ENCODE peak calls at places on chromosomes 16 and 17, in five cellular contexts. M, S, R, G and E are unnamed samples. For H3K36me3, the result is how much of the 10 kb centered on the place peaks cover.

GRCh38 chr16:67993207-67994036 is 5.9 kb downstream of the DPEP2 start:
- DNase-seq in M (peak), S (peak), R (peak), G (no peak), E (peak)

GRCh38 chr17:82683534-82683933 is 15.0 kb downstream of the RAB40B start:
- DNase-seq in M (no peak), S (no peak), R (no peak), G (no peak), E (no peak)

GRCh38 chr17:79785017-79785899 is 7.3 kb downstream of the CBX2 start:
- DNase-seq in M (no peak), S (no peak), R (no peak), G (no peak), E (no peak)

GRCh38 chr17:49315974-49316570 is 46.0 kb downstream of the ZNF652 start:
- DNase-seq in M (no peak), S (no peak), R (no peak), G (no peak), E (no peak)

GRCh38 chr16:66471696-66472393 is 44.8 kb downstream of the BEAN1 start:
- DNase-seq in M (no peak), S (no peak), R (no peak), G (no peak), E (no peak)

GRCh38 chr16:67828651-67829050 is 13.5 kb upstream of the THAP11 start:
- DNase-seq in M (no peak), S (no peak), R (no peak), G (no peak), E (no peak)

GRCh38 chr16:66851166-66851964 is 7.2 kb downstream of the CA7 start:
- DNase-seq in M (no peak), S (no peak), R (no peak), G (no peak), E (no peak)

GRCh38 chr17:11240041-11240801 is 792 bp upstream of the SHISA6 start:
- DNase-seq in M (no peak), S (no peak), R (no peak), G (no peak), E (no peak)

GRCh38 chr16:19844945-19845641 is 39.6 kb downstream of the GPRC5B start:
- DNase-seq in M (no peak), S (peak), R (no peak), G (peak), E (no peak)

GRCh38 chr16:72876221-72876620 is 171.7 kb downstream of the ZFHX3 start:
- DNase-seq in M (no peak), S (peak), R (no peak), G (peak), E (no peak)

GRCh38 chr17:9037741-9038140 is 16.4 kb downstream of the NTN1 start:
- DNase-seq in M (no peak), S (no peak), R (no peak), G (no peak), E (no peak)

GRCh38 chr17:79000396-79001189 is 9.0 kb downstream of the CANT1 start:
- DNase-seq in M (no peak), S (no peak), R (no peak), G (no peak), E (no peak)

GRCh38 chr17:45889579-45889978 is 4.8 kb upstream of the MAPT start:
- DNase-seq in M (no peak), S (no peak), R (no peak), G (no peak), E (no peak)

GRCh38 chr16:1708768-1709180 is 2.8 kb downstream of the MAPK8IP3 start:
- DNase-seq in M (no peak), S (peak), R (no peak), G (no peak), E (no peak)

GRCh38 chr17:82645516-82645915 is 2.7 kb downstream of the WDR45B start:
- DNase-seq in M (no peak), S (no peak), R (no peak), G (no peak), E (no peak)

GRCh38 chr16:5560084-5560483 is 462.5 kb upstream of the EEF2KMT start:
- DNase-seq in M (no peak), S (no peak), R (no peak), G (no peak), E (no peak)

GRCh38 chr17:36653374-36653773 is 52.0 kb downstream of the MRM1 start:
- DNase-seq in M (no peak), S (no peak), R (no peak), G (no peak), E (no peak)

GRCh38 chr17:28712037-28712704 is 483 bp upstream of the PROCA1 start:
- DNase-seq in M (no peak), S (peak), R (peak), G (no peak), E (peak)

GRCh38 chr16:30896203-30896889 is at the start of gene CTF1:
- DNase-seq in M (peak), S (peak), R (no peak), G (peak), E (peak)

GRCh38 chr17:77750427-77751043 is 208.0 kb upstream of the TNRC6C start:
- DNase-seq in M (no peak), S (no peak), R (no peak), G (no peak), E (no peak)

GRCh38 chr17:66413564-66414520 is 111.4 kb downstream of the PRKCA start:
- DNase-seq in M (no peak), S (no peak), R (peak), G (no peak), E (no peak)

GRCh38 chr17:2563061-2563460 is 30.4 kb upstream of the PAFAH1B1 start:
- DNase-seq in M (no peak), S (no peak), R (no peak), G (no peak), E (peak)

GRCh38 chr17:5003214-5003867 is 5.6 kb downstream of the KIF1C start:
- DNase-seq in M (no peak), S (no peak), R (no peak), G (no peak), E (no peak)

GRCh38 chr17:2800367-2800766 is 4.1 kb downstream of the RAP1GAP2 start:
- DNase-seq in M (no peak), S (no peak), R (no peak), G (no peak), E (no peak)

GRCh38 chr16:724188-725040 is 1.8 kb downstream of the CCDC78 start:
- DNase-seq in M (no peak), S (no peak), R (no peak), G (no peak), E (no peak)

GRCh38 chr17:33127706-33128105 is 136.1 kb downstream of the SPACA3 start:
- DNase-seq in M (no peak), S (no peak), R (no peak), G (no peak), E (no peak)

GRCh38 chr17:16199093-16199492 is 16.2 kb downstream of the NCOR1 start:
- DNase-seq in M (no peak), S (peak), R (no peak), G (no peak), E (peak)
- H3K4me3 ChIP-seq in M (no peak), S (no peak), R (no peak), G (no peak), E (no peak)

GRCh38 chr17:18976201-18976600 is 24.2 kb downstream of the SLC5A10 start:
- DNase-seq in M (no peak), S (no peak), R (no peak), G (no peak), E (no peak)

GRCh38 chr17:18977021-18977420 is 25.1 kb downstream of the SLC5A10 start:
- DNase-seq in M (no peak), S (no peak), R (no peak), G (no peak), E (no peak)

GRCh38 chr17:18978655-18979054 is 25.9 kb downstream of the FAM83G start:
- DNase-seq in M (no peak), S (no peak), R (no peak), G (no peak), E (no peak)

GRCh38 chr17:18978050-18978449 is 26.1 kb downstream of the SLC5A10 start:
- DNase-seq in M (no peak), S (no peak), R (no peak), G (no peak), E (no peak)

GRCh38 chr17:18977646-18978045 is 25.7 kb downstream of the SLC5A10 start:
- DNase-seq in M (no peak), S (no peak), R (no peak), G (no peak), E (no peak)
- H3K36me3 ChIP-seq in M (under half), S (under half), R (under half), G (under half), E (under half)

GRCh38 chr16:78667675-78668074 is 568.2 kb downstream of the WWOX start:
- DNase-seq in M (no peak), S (no peak), R (no peak), G (no peak), E (no peak)

GRCh38 chr16:78665373-78665772 is 565.9 kb downstream of the WWOX start:
- DNase-seq in M (no peak), S (peak), R (no peak), G (no peak), E (no peak)

GRCh38 chr16:78666318-78666717 is 566.9 kb downstream of the WWOX start:
- DNase-seq in M (no peak), S (no peak), R (no peak), G (no peak), E (no peak)

GRCh38 chr16:78669994-78670393 is 570.5 kb downstream of the WWOX start:
- DNase-seq in M (peak), S (peak), R (no peak), G (no peak), E (no peak)

DNA sequence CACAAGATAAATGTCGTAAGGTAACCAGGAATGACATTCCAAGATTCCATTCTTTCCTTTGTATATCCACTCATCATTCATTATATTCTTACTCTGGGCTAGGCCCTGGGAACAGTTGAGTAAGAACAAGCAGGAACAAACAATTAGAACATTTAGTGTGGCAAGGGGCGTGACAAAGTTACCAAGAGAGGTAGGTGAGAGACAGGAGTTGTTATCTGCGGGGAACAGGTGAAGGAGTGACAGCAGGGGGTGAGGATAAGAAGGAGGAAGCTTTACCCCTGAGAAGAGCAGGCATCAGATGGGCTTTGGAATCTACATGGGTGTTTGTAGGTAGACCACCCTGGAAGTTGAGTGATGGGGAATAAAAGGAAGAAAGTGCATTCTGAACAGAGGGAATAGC is 568.9 kb downstream of the WWOX start:
- DNase-seq in M (no peak), S (no peak), R (no peak), G (no peak), E (no peak)
- H3K4me3 ChIP-seq in M (no peak), S (no peak), R (no peak), G (no peak), E (no peak)

DNA sequence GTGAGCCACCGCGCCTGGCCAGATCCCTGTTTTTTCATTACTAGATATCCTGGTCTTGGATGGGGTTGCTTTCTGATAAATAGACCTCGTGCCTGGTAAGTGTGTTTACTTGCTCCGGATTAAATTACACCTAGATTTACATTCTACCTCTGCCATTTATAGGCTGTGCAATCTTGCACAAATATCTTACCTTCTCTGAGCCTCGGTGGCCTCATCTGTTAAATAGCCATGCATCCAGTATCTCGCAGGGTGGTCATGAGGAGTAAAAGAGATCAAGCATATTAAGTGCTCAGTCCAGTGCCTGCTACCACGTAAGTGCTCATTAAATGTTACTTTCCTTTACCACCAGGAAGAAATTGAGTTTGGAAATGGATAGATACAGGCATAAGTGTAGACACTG is 98.4 kb downstream of the BMERB1 start:
- DNase-seq in M (no peak), S (no peak), R (no peak), G (no peak), E (no peak)
- H3K36me3 ChIP-seq in M (under half), S (under half), R (under half), G (under half), E (under half)

GRCh38 chr16:87834015-87834667 is 35.2 kb downstream of the SLC7A5 start:
- DNase-seq in M (no peak), S (no peak), R (no peak), G (no peak), E (no peak)

GRCh38 chr16:87835882-87836331 is 33.4 kb downstream of the SLC7A5 start:
- DNase-seq in M (no peak), S (no peak), R (no peak), G (no peak), E (no peak)

GRCh38 chr16:87836346-87836843 is 32.9 kb downstream of the SLC7A5 start:
- DNase-seq in M (no peak), S (no peak), R (no peak), G (no peak), E (no peak)

GRCh38 chr16:87833548-87833947 is 35.8 kb downstream of the SLC7A5 start:
- DNase-seq in M (no peak), S (no peak), R (no peak), G (no peak), E (no peak)

DNA sequence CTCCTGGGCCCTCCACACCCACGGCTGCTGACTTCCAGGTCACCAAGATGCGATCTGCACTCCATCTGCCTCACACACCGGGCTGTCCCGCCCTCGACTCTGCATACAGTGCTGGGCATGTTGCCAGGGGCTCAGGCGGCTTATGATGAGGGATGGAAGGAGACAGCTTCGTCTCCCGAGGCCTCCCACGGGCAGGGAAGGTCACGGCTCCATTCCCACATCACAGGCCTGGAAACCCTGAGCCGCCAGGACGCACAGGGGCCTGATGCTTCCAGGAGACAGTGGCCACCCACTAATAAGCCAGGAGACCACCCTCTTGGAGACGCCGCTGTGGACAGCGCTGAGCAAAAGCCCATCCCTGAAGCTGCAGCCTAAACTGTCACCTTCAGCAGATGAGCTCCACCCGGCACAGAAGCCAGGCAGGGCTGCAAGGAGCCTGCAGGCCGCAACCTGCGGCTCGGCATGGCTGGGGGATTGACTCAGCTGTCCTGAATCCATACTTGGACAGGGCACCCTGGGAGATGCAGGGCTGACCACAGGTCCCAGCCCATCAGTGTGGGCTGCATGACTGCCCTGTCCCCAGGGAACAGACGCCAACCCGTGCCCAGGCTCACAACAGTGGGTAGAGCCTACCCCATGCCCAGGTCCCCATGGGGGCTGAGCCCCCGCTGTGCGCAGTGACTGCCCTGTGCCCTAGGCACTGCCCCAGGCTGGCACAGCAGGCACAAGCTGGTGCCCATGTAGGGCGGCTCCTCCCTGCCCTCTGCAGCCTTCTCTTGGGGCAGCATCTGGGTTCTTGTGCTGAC is 34.4 kb downstream of the SLC7A5 start:
- DNase-seq in M (no peak), S (peak), R (no peak), G (no peak), E (no peak)
- H3K4me3 ChIP-seq in M (no peak), S (no peak), R (no peak), G (no peak), E (no peak)

DNA sequence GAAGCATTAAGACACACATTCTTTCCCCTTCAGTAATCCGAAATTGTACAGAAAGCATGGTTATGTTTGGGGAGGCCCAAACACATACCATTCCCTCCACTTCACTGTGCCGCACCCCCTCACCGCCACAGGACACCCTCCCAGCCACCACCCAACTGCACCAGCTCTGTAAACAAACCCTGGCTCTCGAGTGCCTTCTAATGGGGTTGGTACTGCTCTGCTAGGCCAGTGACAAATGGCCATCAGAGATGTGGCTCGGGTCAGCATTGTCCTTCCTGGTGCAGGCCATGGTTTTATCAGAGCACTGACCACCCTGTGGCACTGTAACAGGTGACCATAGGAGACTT is 23.9 kb upstream of the SREBF1 start:
- DNase-seq in M (peak), S (no peak), R (no peak), G (no peak), E (no peak)
- H3K36me3 ChIP-seq in M (under half), S (under half), R (under half), G (under half), E (under half)

DNA sequence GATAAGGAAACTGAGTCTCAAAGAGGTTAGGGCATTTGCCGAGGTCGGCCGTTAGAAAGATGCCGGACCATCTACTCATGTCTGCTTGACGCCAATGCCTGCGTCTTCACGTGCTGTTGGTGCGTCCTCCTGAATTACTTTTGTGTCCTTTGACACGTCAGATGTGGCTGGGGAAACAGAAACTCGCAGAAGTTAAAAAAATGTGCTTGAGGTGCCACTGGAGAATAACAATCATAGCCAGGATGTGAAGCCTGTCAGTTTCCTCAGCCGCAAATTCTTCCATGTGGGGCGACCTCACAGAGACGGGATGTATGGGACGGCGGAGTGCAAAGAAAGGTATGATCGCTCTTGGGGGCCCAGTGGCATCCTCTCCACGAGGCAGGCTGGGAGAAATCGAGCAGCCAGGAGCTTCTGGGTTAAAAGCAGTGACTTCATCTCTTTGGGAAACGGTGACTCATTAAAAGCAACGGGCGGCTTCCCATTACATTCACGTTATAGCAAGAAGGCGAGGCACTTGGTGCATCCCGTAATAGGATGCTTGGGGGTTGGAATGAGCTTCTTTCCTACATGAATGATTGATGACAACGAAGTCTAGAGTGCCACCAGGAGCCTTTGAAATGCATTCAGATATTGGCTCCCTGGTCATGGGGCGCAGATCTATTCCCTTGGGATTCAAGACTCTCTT is 67.8 kb downstream of the BMERB1 start:
- DNase-seq in M (no peak), S (peak), R (no peak), G (peak), E (no peak)
- H3K4me3 ChIP-seq in M (no peak), S (no peak), R (no peak), G (no peak), E (no peak)

GRCh38 chr16:84989791-84990620 is 21.3 kb downstream of the ZDHHC7 start:
- DNase-seq in M (no peak), S (no peak), R (no peak), G (no peak), E (no peak)

GRCh38 chr16:84986879-84987278 is 24.5 kb downstream of the ZDHHC7 start:
- DNase-seq in M (no peak), S (no peak), R (no peak), G (no peak), E (no peak)

GRCh38 chr16:84986102-84986501 is 25.2 kb downstream of the ZDHHC7 start:
- DNase-seq in M (no peak), S (no peak), R (no peak), G (no peak), E (no peak)

GRCh38 chr16:84990782-84991181 is 20.6 kb downstream of the ZDHHC7 start:
- DNase-seq in M (no peak), S (no peak), R (no peak), G (no peak), E (no peak)

DNA sequence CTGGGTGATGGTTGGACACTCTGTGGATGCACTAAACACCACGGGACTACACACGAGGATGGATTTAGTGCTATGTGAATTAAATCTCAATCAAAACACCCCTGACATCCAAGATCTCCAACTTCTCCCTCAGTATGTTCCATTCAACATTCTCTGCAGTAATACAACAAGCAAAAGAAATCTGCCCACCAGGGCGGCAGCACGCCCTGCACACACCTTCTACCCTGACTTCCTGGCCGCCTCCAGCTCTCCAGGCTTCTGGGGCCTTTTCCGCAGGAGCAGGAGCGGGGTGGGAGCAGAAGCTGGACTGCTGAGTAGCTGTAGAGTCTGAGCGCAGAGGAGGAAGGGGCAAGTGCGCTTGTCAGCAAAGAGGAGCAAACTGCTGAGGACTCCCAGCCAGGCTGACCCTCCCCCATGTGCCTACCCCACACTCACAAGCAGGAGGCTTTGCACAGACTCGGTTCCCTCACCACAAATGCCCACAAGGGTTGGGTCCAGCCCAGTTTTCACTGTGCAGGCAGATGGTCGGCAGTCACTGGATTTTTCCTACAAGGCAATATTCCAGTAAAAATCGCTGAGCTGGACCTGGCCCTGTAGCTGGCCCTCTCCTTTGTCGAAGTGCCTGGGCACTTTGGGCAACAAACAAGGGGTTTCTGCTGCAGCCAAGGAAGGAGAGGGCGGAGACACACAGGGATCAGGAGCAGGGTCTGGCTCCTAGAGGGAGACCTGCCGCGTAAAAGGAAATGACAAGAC is 22.8 kb downstream of the ZDHHC7 start:
- DNase-seq in M (no peak), S (no peak), R (no peak), G (no peak), E (no peak)
- H3K36me3 ChIP-seq in M (under half), S (under half), R (under half), G (under half), E (under half)

GRCh38 chr16:29809850-29810698 is 1.9 kb upstream of the PRRT2 start:
- DNase-seq in M (no peak), S (no peak), R (peak), G (no peak), E (peak)
- H3K4me3 ChIP-seq in M (no peak), S (no peak), R (peak), G (no peak), E (peak)